ENCODE peak calls at places on chromosomes 3 and 15, in ten cellular contexts. K is kidney epithelial cell, W is GM23338, I is cardiac fibroblast, D is breast epithelium, S is transverse colon, E is lower lobe of right lung, N is left ventricle myocardium inferior, G is Panc1, U is keratinocyte. X is an unnamed sample.

GRCh38 chr3:29475854-29476253 is 195.0 kb downstream of the RBMS3 start:
- DNase-seq in K (no peak), W (peak; percentile 93), I (no peak), D (no peak), S (no peak), E (no peak), N (no peak), G (no peak), U (no peak), X (no peak)

GRCh38 chr15:81264072-81264857 is 59.7 kb downstream of the STARD5 start:
- DNase-seq in K (no peak), W (no peak), I (peak; percentile 41), D (no peak), S (no peak), E (no peak), N (no peak), G (no peak), U (no peak), X (no peak)

GRCh38 chr3:58237940-58238681 is 519 bp downstream of the ABHD6 start:
- DNase-seq in K (no peak), W (peak; percentile 56), I (peak; percentile 49), D (no peak), S (peak; percentile 72), E (peak; percentile 84), N (peak; percentile 58), G (no peak), U (no peak), X (no peak)

GRCh38 chr3:121998588-121999473 is 23.2 kb downstream of the ILDR1 start:
- DNase-seq in K (no peak), W (no peak), I (no peak), D (no peak), S (no peak), E (no peak), N (no peak), G (no peak), U (no peak), X (no peak)

GRCh38 chr3:28348286-28348636 is 260 bp upstream of the ZCWPW2 start:
- DNase-seq in K (no peak), W (no peak), I (peak; percentile 96), D (no peak), S (no peak), E (no peak), N (no peak), G (no peak), U (peak; percentile 53), X (peak; percentile 60)

GRCh38 chr3:62229908-62230307 is 143.4 kb downstream of the FEZF2 start:
- DNase-seq in K (no peak), W (peak; percentile 71), I (peak; percentile 28), D (no peak), S (no peak), E (no peak), N (no peak), G (no peak), U (no peak), X (no peak)

GRCh38 chr15:91801836-91802534 is 51.5 kb upstream of the SLCO3A1 start:
- DNase-seq in K (no peak), W (no peak), I (no peak), D (no peak), S (no peak), E (no peak), N (peak; percentile 20), G (no peak), U (no peak), X (no peak)

GRCh38 chr15:63752075-63752684 is 81.6 kb downstream of the HERC1 start:
- DNase-seq in K (no peak), W (peak; percentile 71), I (peak; percentile 80), D (no peak), S (peak; percentile 25), E (no peak), N (no peak), G (peak; percentile 51), U (peak; percentile 7), X (peak; percentile 7)

GRCh38 chr3:89525597-89525996 is 418.2 kb downstream of the EPHA3 start:
- DNase-seq in K (no peak), W (no peak), I (no peak), D (no peak), S (no peak), E (no peak), N (no peak), G (no peak), U (no peak), X (no peak)

GRCh38 chr3:30098656-30099454 is 507.5 kb upstream of the TGFBR2 start:
- DNase-seq in K (peak; percentile 21), W (no peak), I (peak; percentile 57), D (no peak), S (no peak), E (no peak), N (no peak), G (no peak), U (no peak), X (no peak)

GRCh38 chr3:16890605-16891333 is 6.0 kb downstream of the PLCL2 start:
- DNase-seq in K (no peak), W (no peak), I (peak; percentile 42), D (no peak), S (no peak), E (no peak), N (no peak), G (no peak), U (no peak), X (no peak)

GRCh38 chr3:126342211-126342610 is 15.0 kb downstream of the KLF15 start:
- DNase-seq in K (no peak), W (no peak), I (no peak), D (no peak), S (peak; percentile 3), E (peak; percentile 30), N (no peak), G (no peak), U (no peak), X (no peak)

GRCh38 chr3:126340081-126340511 is 17.1 kb downstream of the KLF15 start:
- DNase-seq in K (no peak), W (no peak), I (peak; percentile 69), D (no peak), S (peak; percentile 4), E (peak; percentile 34), N (peak; percentile 25), G (no peak), U (no peak), X (no peak)

GRCh38 chr3:126341755-126342150 is 15.5 kb downstream of the KLF15 start:
- DNase-seq in K (no peak), W (no peak), I (no peak), D (no peak), S (peak; percentile 3), E (peak; percentile 9), N (no peak), G (no peak), U (no peak), X (no peak)

GRCh38 chr3:126340596-126340942 is 16.6 kb downstream of the KLF15 start:
- DNase-seq in K (no peak), W (no peak), I (no peak), D (no peak), S (peak; percentile 3), E (peak; percentile 26), N (peak; percentile 10), G (no peak), U (no peak), X (no peak)

GRCh38 chr3:126340943-126341754 is 16.1 kb downstream of the KLF15 start:
- DNase-seq in K (no peak), W (no peak), I (no peak), D (no peak), S (peak; percentile 0), E (peak; percentile 35), N (no peak), G (no peak), U (no peak), X (no peak)
- TF ChIP-seq CTCF in K (no peak), W (no peak), I (no peak), D (no peak), S (no peak), E (no peak), N (no peak), G (no peak), U (no peak), X (no peak)

DNA sequence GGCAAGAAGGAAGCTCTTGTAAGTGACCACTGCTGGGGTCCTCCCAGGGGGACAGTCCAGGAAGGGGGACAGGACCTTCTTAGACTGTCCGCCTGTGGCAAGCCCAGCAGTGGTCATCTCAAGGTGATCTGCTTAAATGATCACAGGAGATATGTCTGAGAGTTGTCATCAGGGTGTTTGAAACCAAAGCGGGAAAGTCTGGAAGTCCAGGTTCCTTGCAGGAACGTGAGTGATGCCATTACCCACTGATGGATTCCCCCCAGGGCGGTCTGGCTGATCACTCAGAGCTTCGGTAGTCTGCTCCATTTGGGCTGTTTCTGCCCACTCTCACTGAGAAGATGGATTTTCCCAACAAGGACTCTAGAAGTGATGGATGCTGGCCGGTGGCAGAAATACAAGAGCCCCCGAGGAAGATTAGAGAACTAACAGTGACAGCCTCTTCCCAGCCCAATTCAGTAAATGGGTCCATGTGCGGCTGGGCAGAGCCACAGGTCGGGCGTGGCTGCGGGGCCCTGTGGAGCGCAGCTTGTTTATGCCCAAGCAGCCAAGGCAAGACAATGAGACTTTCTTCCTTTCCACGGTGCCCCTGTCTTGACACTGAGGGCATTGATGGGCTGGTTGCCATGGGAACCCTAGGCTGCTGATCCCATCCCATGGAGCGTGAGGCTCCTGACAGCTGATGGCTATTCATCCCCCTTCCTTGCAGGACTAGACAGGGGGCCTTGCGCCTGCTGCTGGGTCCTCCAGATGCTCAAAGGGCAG is 9.5 kb downstream of the PCSK6 start:
- DNase-seq in K (no peak), W (no peak), I (no peak), D (no peak), S (no peak), E (no peak), N (no peak), G (no peak), U (no peak), X (no peak)
- H3K4me3 ChIP-seq in K (no peak overlapping the region), W (no peak overlapping the region), I (no peak overlapping the region), D (no peak overlapping the region), S (no peak overlapping the region), E (no peak overlapping the region), N (no peak overlapping the region), G (no peak overlapping the region), U (no peak overlapping the region), X (no peak overlapping the region)

GRCh38 chr15:25775317-25775912 is 87.7 kb downstream of the ATP10A start:
- DNase-seq in K (peak; percentile 53), W (no peak), I (peak; percentile 86), D (no peak), S (peak; percentile 26), E (no peak), N (peak; percentile 75), G (no peak), U (no peak), X (peak; percentile 50)
- TF ChIP-seq CTCF in K (no peak), W (no peak), I (no peak), D (no peak), S (no peak), E (no peak), N (no peak), G (no peak), U (no peak), X (no peak)

GRCh38 chr3:72418856-72419255 is 429.4 kb downstream of the SHQ1 start:
- DNase-seq in K (no peak), W (peak; percentile 53), I (no peak), D (no peak), S (no peak), E (no peak), N (no peak), G (no peak), U (no peak), X (no peak)
- H3K4me3 ChIP-seq in K (no peak overlapping the region), W (no peak overlapping the region), I (no peak overlapping the region), D (no peak overlapping the region), S (no peak overlapping the region), E (no peak overlapping the region), N (no peak overlapping the region), G (no peak overlapping the region), U (no peak overlapping the region), X (no peak overlapping the region)

GRCh38 chr3:101998256-101998926 is 149.1 kb downstream of the NFKBIZ start:
- DNase-seq in K (no peak), W (no peak), I (no peak), D (no peak), S (no peak), E (no peak), N (no peak), G (no peak), U (no peak), X (no peak)
- TF ChIP-seq CTCF in K (no peak), W (peak; percentile 27), I (no peak), D (no peak), S (no peak), E (no peak), N (no peak), G (peak; percentile 17), U (no peak), X (no peak)